ENCODE peak calls at places on chromosomes 3 and 15, in nine cellular contexts. One of them, this sample, is unnamed.

GRCh38 chr3:48086736-48087470 is 70.7 kb upstream of the MAP4 start:
- DNase-seq in HCT116: no peak
- DNase-seq in esophagus squamous epithelium: no peak
- DNase-seq in tibial nerve: no peak
- DNase-seq in heart left ventricle: no peak
- DNase-seq in body of pancreas: no peak
- DNase-seq in spleen: no peak
- DNase-seq in transverse colon: no peak
- DNase-seq in suprapubic skin: no peak
- DNase-seq in this sample: no peak

GRCh38 chr15:94086360-94086759 is 145.0 kb upstream of the MCTP2 start:
- DNase-seq in HCT116: no peak
- DNase-seq in esophagus squamous epithelium: no peak
- DNase-seq in tibial nerve: no peak
- DNase-seq in heart left ventricle: no peak
- DNase-seq in body of pancreas: no peak
- DNase-seq in spleen: no peak
- DNase-seq in transverse colon: no peak
- DNase-seq in suprapubic skin: no peak
- DNase-seq in this sample: no peak

GRCh38 chr3:177473184-177473583 is 275.9 kb upstream of the TBL1XR1 start:
- DNase-seq in HCT116: no peak
- DNase-seq in esophagus squamous epithelium: no peak
- DNase-seq in tibial nerve: no peak
- DNase-seq in heart left ventricle: no peak
- DNase-seq in body of pancreas: no peak
- DNase-seq in spleen: no peak
- DNase-seq in transverse colon: no peak
- DNase-seq in suprapubic skin: no peak
- DNase-seq in this sample: no peak

GRCh38 chr3:108669211-108669610 is 79.7 kb downstream of the DZIP3 start:
- DNase-seq in HCT116: no peak
- DNase-seq in esophagus squamous epithelium: no peak
- DNase-seq in tibial nerve: no peak
- DNase-seq in heart left ventricle: no peak
- DNase-seq in body of pancreas: no peak
- DNase-seq in spleen: no peak
- DNase-seq in transverse colon: no peak
- DNase-seq in suprapubic skin: no peak
- DNase-seq in this sample: no peak

GRCh38 chr3:115113367-115113766 is 33.7 kb downstream of the ZBTB20 start:
- DNase-seq in HCT116: no peak
- DNase-seq in esophagus squamous epithelium: no peak
- DNase-seq in tibial nerve: no peak
- DNase-seq in heart left ventricle: no peak
- DNase-seq in body of pancreas: no peak
- DNase-seq in spleen: no peak
- DNase-seq in transverse colon: no peak
- DNase-seq in suprapubic skin: no peak
- DNase-seq in this sample: no peak

GRCh38 chr3:132593950-132594328 is 3.1 kb upstream of the ACKR4 start:
- DNase-seq in HCT116: no peak
- DNase-seq in esophagus squamous epithelium: no peak
- DNase-seq in tibial nerve: no peak
- DNase-seq in heart left ventricle: no peak
- DNase-seq in body of pancreas: no peak
- DNase-seq in spleen: no peak
- DNase-seq in transverse colon: no peak
- DNase-seq in suprapubic skin: no peak
- DNase-seq in this sample: no peak

GRCh38 chr3:194042947-194043346 is 93.0 kb upstream of the HES1 start:
- DNase-seq in HCT116: no peak
- DNase-seq in esophagus squamous epithelium: no peak
- DNase-seq in tibial nerve: no peak
- DNase-seq in heart left ventricle: no peak
- DNase-seq in body of pancreas: no peak
- DNase-seq in spleen: no peak
- DNase-seq in transverse colon: no peak
- DNase-seq in suprapubic skin: no peak
- DNase-seq in this sample: no peak

GRCh38 chr15:94056314-94056713 is 175.0 kb upstream of the MCTP2 start:
- DNase-seq in HCT116: no peak
- DNase-seq in esophagus squamous epithelium: no peak
- DNase-seq in tibial nerve: no peak
- DNase-seq in heart left ventricle: no peak
- DNase-seq in body of pancreas: no peak
- DNase-seq in spleen: no peak
- DNase-seq in transverse colon: no peak
- DNase-seq in suprapubic skin: no peak
- DNase-seq in this sample: no peak

GRCh38 chr3:31288641-31289100 is 244.1 kb upstream of the STT3B start:
- DNase-seq in HCT116: peak; percentile 86
- DNase-seq in esophagus squamous epithelium: no peak
- DNase-seq in tibial nerve: peak; percentile 23
- DNase-seq in heart left ventricle: peak; percentile 30
- DNase-seq in body of pancreas: peak; percentile 4
- DNase-seq in spleen: no peak
- DNase-seq in transverse colon: peak; percentile 11
- DNase-seq in suprapubic skin: no peak
- DNase-seq in this sample: no peak

GRCh38 chr3:45011756-45012441 is 14.2 kb upstream of the CLEC3B start:
- DNase-seq in HCT116: no peak
- DNase-seq in esophagus squamous epithelium: no peak
- DNase-seq in tibial nerve: no peak
- DNase-seq in heart left ventricle: peak; percentile 71
- DNase-seq in body of pancreas: peak; percentile 59
- DNase-seq in spleen: no peak
- DNase-seq in transverse colon: peak; percentile 41
- DNase-seq in suprapubic skin: no peak
- DNase-seq in this sample: no peak

GRCh38 chr3:188348445-188349244 is 194.7 kb downstream of the LPP start:
- DNase-seq in HCT116: peak; percentile 63
- DNase-seq in esophagus squamous epithelium: no peak
- DNase-seq in tibial nerve: peak; percentile 59
- DNase-seq in heart left ventricle: peak; percentile 66
- DNase-seq in body of pancreas: peak; percentile 60
- DNase-seq in spleen: no peak
- DNase-seq in transverse colon: peak; percentile 21
- DNase-seq in suprapubic skin: peak; percentile 75
- DNase-seq in this sample: no peak

GRCh38 chr15:75065467-75065850 is 42.1 kb downstream of the PPCDC start:
- DNase-seq in HCT116: no peak
- DNase-seq in esophagus squamous epithelium: no peak
- DNase-seq in tibial nerve: no peak
- DNase-seq in heart left ventricle: no peak
- DNase-seq in body of pancreas: no peak
- DNase-seq in spleen: no peak
- DNase-seq in transverse colon: no peak
- DNase-seq in suprapubic skin: no peak
- DNase-seq in this sample: no peak

DNA sequence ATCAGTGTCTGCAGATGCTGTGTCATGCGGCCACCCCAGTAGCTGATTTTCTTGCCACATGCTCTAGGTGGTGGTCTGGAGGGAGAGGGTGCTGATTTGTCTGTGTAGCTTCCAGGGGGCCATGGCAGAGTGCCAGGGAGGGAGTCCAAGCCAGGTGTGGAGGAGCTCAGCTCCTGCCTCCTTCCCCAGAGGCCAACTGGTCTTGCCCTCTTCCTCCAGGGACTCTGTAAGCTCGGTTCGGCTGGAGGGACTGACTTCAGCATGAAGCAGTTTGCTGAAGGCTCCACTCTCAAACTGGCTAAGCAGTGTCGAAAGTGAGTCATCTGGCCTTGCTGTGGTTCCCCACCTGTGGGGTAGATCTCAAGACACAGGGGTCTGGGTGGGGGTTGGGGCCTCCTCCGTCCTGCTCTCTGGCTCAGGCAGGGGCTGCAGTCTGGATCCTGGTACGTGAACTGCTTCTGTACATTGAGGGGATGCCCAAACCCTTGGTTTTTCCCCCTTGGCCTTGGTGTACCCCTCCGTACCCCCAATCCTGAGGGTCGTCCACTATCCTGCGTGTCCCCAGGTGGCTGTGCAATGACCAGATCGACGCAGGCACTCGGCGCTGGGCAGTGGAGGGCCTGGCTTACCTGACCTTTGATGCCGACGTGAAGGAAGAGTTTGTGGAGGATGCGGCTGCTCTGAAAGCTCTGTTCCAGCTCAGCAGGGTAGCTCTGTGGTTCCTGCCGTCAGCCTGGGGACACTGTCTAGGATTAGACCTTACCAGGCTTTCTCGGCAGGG is 6.9 kb upstream of the RCCD1 start:
- DNase-seq in HCT116: no peak
- DNase-seq in esophagus squamous epithelium: no peak
- DNase-seq in tibial nerve: no peak
- DNase-seq in heart left ventricle: no peak
- DNase-seq in body of pancreas: no peak
- DNase-seq in spleen: no peak
- DNase-seq in transverse colon: no peak
- DNase-seq in suprapubic skin: peak; percentile 65
- DNase-seq in this sample: no peak
- H3K27me3 ChIP-seq in HCT116: no peaks in the 10 kb centered on the region
- H3K27me3 ChIP-seq in esophagus squamous epithelium: no peaks in the 10 kb centered on the region
- H3K27me3 ChIP-seq in tibial nerve: no peaks in the 10 kb centered on the region
- H3K27me3 ChIP-seq in heart left ventricle: no peaks in the 10 kb centered on the region
- H3K27me3 ChIP-seq in body of pancreas: no peaks in the 10 kb centered on the region
- H3K27me3 ChIP-seq in spleen: no peaks in the 10 kb centered on the region
- H3K27me3 ChIP-seq in transverse colon: no peaks in the 10 kb centered on the region
- H3K27me3 ChIP-seq in suprapubic skin: no peaks in the 10 kb centered on the region
- H3K27me3 ChIP-seq in this sample: no peaks in the 10 kb centered on the region

GRCh38 chr15:88622605-88622975 is 1.4 kb downstream of the AEN start:
- DNase-seq in HCT116: no peak
- DNase-seq in esophagus squamous epithelium: no peak
- DNase-seq in tibial nerve: no peak
- DNase-seq in heart left ventricle: no peak
- DNase-seq in body of pancreas: no peak
- DNase-seq in spleen: no peak
- DNase-seq in transverse colon: no peak
- DNase-seq in suprapubic skin: no peak
- DNase-seq in this sample: peak; percentile 24

GRCh38 chr15:88623061-88623460 is 1.9 kb downstream of the AEN start:
- DNase-seq in HCT116: peak; percentile 64
- DNase-seq in esophagus squamous epithelium: no peak
- DNase-seq in tibial nerve: no peak
- DNase-seq in heart left ventricle: no peak
- DNase-seq in body of pancreas: no peak
- DNase-seq in spleen: no peak
- DNase-seq in transverse colon: no peak
- DNase-seq in suprapubic skin: no peak
- DNase-seq in this sample: no peak

GRCh38 chr15:88624971-88625290 is 3.8 kb downstream of the AEN start:
- DNase-seq in HCT116: no peak
- DNase-seq in esophagus squamous epithelium: no peak
- DNase-seq in tibial nerve: no peak
- DNase-seq in heart left ventricle: no peak
- DNase-seq in body of pancreas: peak; percentile 27
- DNase-seq in spleen: no peak
- DNase-seq in transverse colon: no peak
- DNase-seq in suprapubic skin: no peak
- DNase-seq in this sample: no peak

GRCh38 chr15:88623632-88624031 is 2.5 kb downstream of the AEN start:
- DNase-seq in HCT116: no peak
- DNase-seq in esophagus squamous epithelium: no peak
- DNase-seq in tibial nerve: no peak
- DNase-seq in heart left ventricle: no peak
- DNase-seq in body of pancreas: no peak
- DNase-seq in spleen: no peak
- DNase-seq in transverse colon: no peak
- DNase-seq in suprapubic skin: no peak
- DNase-seq in this sample: no peak

GRCh38 chr15:88624156-88624970 is 3.2 kb downstream of the AEN start:
- DNase-seq in HCT116: no peak
- DNase-seq in esophagus squamous epithelium: no peak
- DNase-seq in tibial nerve: no peak
- DNase-seq in heart left ventricle: no peak
- DNase-seq in body of pancreas: no peak
- DNase-seq in spleen: no peak
- DNase-seq in transverse colon: no peak
- DNase-seq in suprapubic skin: no peak
- DNase-seq in this sample: no peak
- TF ChIP-seq POLR2A in HCT116: no peak
- TF ChIP-seq POLR2A in esophagus squamous epithelium: no peak
- TF ChIP-seq POLR2A in tibial nerve: no peak
- TF ChIP-seq POLR2A in heart left ventricle: no peak
- TF ChIP-seq POLR2A in body of pancreas: no peak
- TF ChIP-seq POLR2A in spleen: no peak
- TF ChIP-seq POLR2A in transverse colon: no peak
- TF ChIP-seq POLR2A in suprapubic skin: no peak
- TF ChIP-seq POLR2A in this sample: no peak

DNA sequence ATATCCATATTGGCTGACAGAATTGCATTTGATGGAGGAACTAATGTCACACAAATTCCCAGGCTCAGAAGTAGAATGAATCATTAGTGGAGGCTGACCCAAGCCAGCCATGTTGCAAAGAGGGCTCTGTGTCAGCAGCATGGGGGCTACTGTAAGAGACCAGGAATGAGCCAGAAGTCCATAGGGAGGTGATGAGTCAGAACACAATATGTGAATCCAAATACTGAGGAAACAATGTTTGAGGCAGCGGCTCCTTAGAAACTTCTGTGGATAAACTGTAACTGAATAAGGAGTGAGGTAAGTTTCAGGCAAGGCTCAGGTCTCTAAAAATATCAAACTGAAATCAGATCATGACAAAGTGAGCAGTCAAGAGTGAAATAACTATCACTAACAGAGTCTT is 170.7 kb downstream of the WDR72 start:
- DNase-seq in HCT116: no peak
- DNase-seq in esophagus squamous epithelium: no peak
- DNase-seq in tibial nerve: no peak
- DNase-seq in heart left ventricle: no peak
- DNase-seq in body of pancreas: no peak
- DNase-seq in spleen: no peak
- DNase-seq in transverse colon: no peak
- DNase-seq in suprapubic skin: no peak
- DNase-seq in this sample: no peak
- H3K27me3 ChIP-seq in HCT116: no peaks in the 10 kb centered on the region
- H3K27me3 ChIP-seq in esophagus squamous epithelium: no peaks in the 10 kb centered on the region
- H3K27me3 ChIP-seq in tibial nerve: no peaks in the 10 kb centered on the region
- H3K27me3 ChIP-seq in heart left ventricle: no peaks in the 10 kb centered on the region
- H3K27me3 ChIP-seq in body of pancreas: no peaks in the 10 kb centered on the region
- H3K27me3 ChIP-seq in spleen: no peaks in the 10 kb centered on the region
- H3K27me3 ChIP-seq in transverse colon: no peaks in the 10 kb centered on the region
- H3K27me3 ChIP-seq in suprapubic skin: no peaks in the 10 kb centered on the region
- H3K27me3 ChIP-seq in this sample: no peaks in the 10 kb centered on the region

DNA sequence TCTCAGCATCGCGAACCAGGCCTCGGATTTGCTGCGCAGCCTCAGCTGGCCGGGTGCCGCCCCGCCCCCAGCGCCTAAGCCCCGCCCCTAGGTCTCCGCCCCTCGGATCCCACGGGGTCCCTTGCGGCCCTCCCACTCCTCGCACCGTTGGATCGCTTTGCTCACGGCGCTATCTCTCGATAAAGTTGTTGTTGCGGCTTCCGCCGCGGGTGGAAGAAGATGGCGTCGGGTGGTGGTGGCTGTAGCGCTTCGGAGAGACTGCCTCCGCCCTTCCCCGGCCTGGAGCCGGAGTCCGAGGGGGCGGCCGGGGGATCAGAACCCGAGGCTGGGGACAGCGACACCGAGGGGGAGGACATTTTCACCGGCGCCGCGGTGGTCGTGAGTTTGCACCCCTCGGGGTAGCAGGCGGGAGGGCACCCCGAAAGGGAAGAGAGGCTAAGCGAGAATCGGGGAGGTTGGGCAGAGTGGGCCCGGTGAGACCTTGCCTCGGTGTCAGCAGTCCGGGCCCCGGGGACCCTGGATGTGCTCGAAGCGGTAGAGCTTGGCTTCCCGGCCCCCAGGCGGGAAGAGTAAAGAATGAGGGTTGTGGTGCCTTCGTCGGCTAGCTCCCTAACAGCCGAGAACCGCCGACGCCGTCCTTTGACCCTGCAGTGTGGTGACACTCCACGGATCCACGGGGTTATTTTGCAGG is at the start of gene SNX1:
- DNase-seq in HCT116: peak; percentile 82
- DNase-seq in esophagus squamous epithelium: peak; percentile 56
- DNase-seq in tibial nerve: peak; percentile 86
- DNase-seq in heart left ventricle: peak; percentile 96
- DNase-seq in body of pancreas: peak; percentile 96
- DNase-seq in spleen: peak; percentile 98
- DNase-seq in transverse colon: peak; percentile 94
- DNase-seq in suprapubic skin: peak; percentile 96
- DNase-seq in this sample: peak; percentile 96
- TF ChIP-seq POLR2A in HCT116: peak; percentile 79
- TF ChIP-seq POLR2A in esophagus squamous epithelium: peak; percentile 95
- TF ChIP-seq POLR2A in tibial nerve: peak; percentile 97
- TF ChIP-seq POLR2A in heart left ventricle: peak; percentile 90
- TF ChIP-seq POLR2A in body of pancreas: peak; percentile 95
- TF ChIP-seq POLR2A in spleen: peak; percentile 92
- TF ChIP-seq POLR2A in transverse colon: peak; percentile 97
- TF ChIP-seq POLR2A in suprapubic skin: peak; percentile 82
- TF ChIP-seq POLR2A in this sample: peak; percentile 88

This sample was measured in right lobe of liver.